ENCODE peak calls at places on chromosomes 11 and 22, in six cellular contexts. T is endodermal cell; J is activated T-cell treated with anti-CD3 and anti-CD28 coated beads, Interleukin-2, amount 50 U/mL, for 48 hours; H is GM13977; R is myocyte; A is activated CD8-positive, alpha-beta T cell treated with anti-CD3 and anti-CD28 coated beads, Interleukin-2, amount 10 ng/mL, durations not matched to agents 7 days and 5 days. W is an unnamed sample.

GRCh38 chr22:47355776-47356432 is 593.5 kb downstream of the TBC1D22A start:
- DNase-seq in H (no peak), R (no peak), T (peak; percentile 14), J (no peak), A (no peak), W (no peak)

GRCh38 chr11:64019106-64020031 is 16.4 kb upstream of the FLRT1 start:
- DNase-seq in A (no peak), H (no peak), T (no peak), J (no peak), R (no peak), W (no peak)

GRCh38 chr11:5154657-5155056 is at the start of gene OR52A1:
- DNase-seq in T (no peak), H (no peak), R (no peak), J (no peak), A (no peak), W (no peak)

GRCh38 chr11:106088896-106089295 is 11.4 kb downstream of the AASDHPPT start:
- DNase-seq in R (peak; percentile 17), H (no peak), A (no peak), T (no peak), J (no peak), W (no peak)

GRCh38 chr22:31829505-31829904 is 75.7 kb downstream of the DEPDC5 start:
- DNase-seq in R (peak; percentile 97), T (no peak), H (peak; percentile 23), A (peak; percentile 28), J (peak; percentile 62), W (peak; percentile 58)

GRCh38 chr11:102760355-102761035 is 19.9 kb downstream of the MMP10 start:
- DNase-seq in J (no peak), A (no peak), H (no peak), R (peak; percentile 76), T (no peak), W (no peak)

GRCh38 chr11:48116843-48117242 is 99.8 kb upstream of the OR4B1 start:
- DNase-seq in R (no peak), T (peak; percentile 66), A (no peak), H (no peak), J (no peak), W (no peak)

GRCh38 chr11:63553759-63554158 is 9.4 kb downstream of the PLAAT2 start:
- DNase-seq in A (peak; percentile 73), R (no peak), H (peak; percentile 74), J (peak; percentile 60), T (no peak), W (peak; percentile 63)

GRCh38 chr11:95076416-95076815 is 9.7 kb downstream of the SRSF8 start:
- DNase-seq in A (peak; percentile 9), R (no peak), J (no peak), H (no peak), T (peak; percentile 7), W (no peak)

GRCh38 chr11:75146711-75147110 is 4.2 kb upstream of the SLCO2B1 start:
- DNase-seq in J (no peak), R (no peak), T (no peak), H (no peak), A (no peak), W (no peak)

GRCh38 chr11:96474263-96474662 is 84.5 kb downstream of the JRKL start:
- DNase-seq in T (no peak), H (no peak), R (no peak), A (no peak), J (no peak), W (no peak)

GRCh38 chr11:95067042-95067827 is 516 bp downstream of the SRSF8 start:
- DNase-seq in R (peak; percentile 86), J (peak; percentile 82), T (peak; percentile 90), H (peak; percentile 61), A (peak; percentile 80), W (peak; percentile 79)

GRCh38 chr22:38717244-38717643 is 11.5 kb downstream of the GTPBP1 start:
- DNase-seq in T (no peak), J (no peak), A (no peak), H (no peak), R (no peak), W (no peak)

GRCh38 chr11:130640526-130640925 is 192.1 kb downstream of the ADAMTS15 start:
- DNase-seq in T (no peak), J (no peak), R (no peak), A (no peak), H (no peak), W (no peak)

GRCh38 chr11:133834399-133835257 is 10.7 kb downstream of the SPATA19 start:
- DNase-seq in H (no peak), R (no peak), A (no peak), J (no peak), T (peak; percentile 58), W (no peak)

GRCh38 chr11:8298801-8299786 is 35.4 kb upstream of the LMO1 start:
- DNase-seq in T (peak; percentile 31), H (no peak), J (no peak), R (no peak), A (no peak), W (no peak)

GRCh38 chr11:115716577-115717214 is 212.5 kb upstream of the CADM1 start:
- DNase-seq in T (peak; percentile 28), J (no peak), H (no peak), R (no peak), A (no peak), W (no peak)